ENCODE peak calls at places on chromosome 11, in seven cellular contexts. One of them, this sample, is unnamed.

GRCh38 chr11:134742956-134743808 is 331.1 kb upstream of the B3GAT1 start:
- DNase-seq in endodermal cell: no peak
- DNase-seq in astrocyte: no peak
- DNase-seq in neural progenitor cell: no peak
- DNase-seq in uterus: no peak
- DNase-seq in esophagus squamous epithelium: no peak
- DNase-seq in stomach: no peak
- DNase-seq in this sample: no peak

GRCh38 chr11:60343094-60343704 is 16.1 kb downstream of the MS4A6E start:
- DNase-seq in endodermal cell: no peak
- DNase-seq in astrocyte: no peak
- DNase-seq in neural progenitor cell: peak; percentile 11
- DNase-seq in uterus: no peak
- DNase-seq in esophagus squamous epithelium: no peak
- DNase-seq in stomach: no peak
- DNase-seq in this sample: no peak

GRCh38 chr11:103544874-103545273 is 435.6 kb downstream of the DYNC2H1 start:
- DNase-seq in endodermal cell: no peak
- DNase-seq in astrocyte: peak; percentile 47
- DNase-seq in neural progenitor cell: no peak
- DNase-seq in uterus: no peak
- DNase-seq in esophagus squamous epithelium: no peak
- DNase-seq in stomach: no peak
- DNase-seq in this sample: no peak

GRCh38 chr11:95415837-95416288 is 184.9 kb upstream of the SESN3 start:
- DNase-seq in endodermal cell: no peak
- DNase-seq in astrocyte: peak; percentile 10
- DNase-seq in neural progenitor cell: no peak
- DNase-seq in uterus: no peak
- DNase-seq in esophagus squamous epithelium: no peak
- DNase-seq in stomach: no peak
- DNase-seq in this sample: no peak

GRCh38 chr11:37718431-37718999 is 1120.5 kb upstream of the RAG2 start:
- DNase-seq in endodermal cell: no peak
- DNase-seq in astrocyte: no peak
- DNase-seq in neural progenitor cell: no peak
- DNase-seq in uterus: no peak
- DNase-seq in esophagus squamous epithelium: no peak
- DNase-seq in stomach: no peak
- DNase-seq in this sample: no peak

GRCh38 chr11:110347660-110348059 is 51.2 kb upstream of the RDX start:
- DNase-seq in endodermal cell: no peak
- DNase-seq in astrocyte: no peak
- DNase-seq in neural progenitor cell: no peak
- DNase-seq in uterus: no peak
- DNase-seq in esophagus squamous epithelium: no peak
- DNase-seq in stomach: no peak
- DNase-seq in this sample: no peak

GRCh38 chr11:71500601-71501021 is 26.5 kb upstream of the KRTAP5-7 start:
- DNase-seq in endodermal cell: no peak
- DNase-seq in astrocyte: no peak
- DNase-seq in neural progenitor cell: no peak
- DNase-seq in uterus: no peak
- DNase-seq in esophagus squamous epithelium: no peak
- DNase-seq in stomach: peak; percentile 30
- DNase-seq in this sample: no peak

GRCh38 chr11:132357811-132358572 is 987.6 kb downstream of the NTM start:
- DNase-seq in endodermal cell: no peak
- DNase-seq in astrocyte: no peak
- DNase-seq in neural progenitor cell: no peak
- DNase-seq in uterus: no peak
- DNase-seq in esophagus squamous epithelium: no peak
- DNase-seq in stomach: no peak
- DNase-seq in this sample: no peak

GRCh38 chr11:14894657-14895598 is 2.9 kb upstream of the CYP2R1 start:
- DNase-seq in endodermal cell: no peak
- DNase-seq in astrocyte: no peak
- DNase-seq in neural progenitor cell: no peak
- DNase-seq in uterus: no peak
- DNase-seq in esophagus squamous epithelium: no peak
- DNase-seq in stomach: no peak
- DNase-seq in this sample: peak; percentile 20

GRCh38 chr11:80846979-80847378 is 1406.1 kb upstream of the TENM4 start:
- DNase-seq in endodermal cell: no peak
- DNase-seq in astrocyte: no peak
- DNase-seq in neural progenitor cell: no peak
- DNase-seq in uterus: no peak
- DNase-seq in esophagus squamous epithelium: no peak
- DNase-seq in stomach: no peak
- DNase-seq in this sample: no peak

GRCh38 chr11:71282581-71283351 is 30.4 kb upstream of the SHANK2 start:
- DNase-seq in endodermal cell: peak; percentile 54
- DNase-seq in astrocyte: no peak
- DNase-seq in neural progenitor cell: peak; percentile 44
- DNase-seq in uterus: no peak
- DNase-seq in esophagus squamous epithelium: no peak
- DNase-seq in stomach: peak; percentile 26
- DNase-seq in this sample: peak; percentile 54

GRCh38 chr11:124867700-124868099 is 2.5 kb downstream of the ROBO3 start:
- DNase-seq in endodermal cell: peak; percentile 79
- DNase-seq in astrocyte: no peak
- DNase-seq in neural progenitor cell: peak; percentile 78
- DNase-seq in uterus: no peak
- DNase-seq in esophagus squamous epithelium: no peak
- DNase-seq in stomach: no peak
- DNase-seq in this sample: no peak

GRCh38 chr11:128686745-128687177 is 7.1 kb upstream of the FLI1 start:
- DNase-seq in endodermal cell: peak; percentile 80
- DNase-seq in astrocyte: no peak
- DNase-seq in neural progenitor cell: peak; percentile 77
- DNase-seq in uterus: peak; percentile 22
- DNase-seq in esophagus squamous epithelium: no peak
- DNase-seq in stomach: peak; percentile 52
- DNase-seq in this sample: peak; percentile 37

GRCh38 chr11:10122337-10123197 is 171.5 kb downstream of the SBF2 start:
- DNase-seq in endodermal cell: no peak
- DNase-seq in astrocyte: peak; percentile 92
- DNase-seq in neural progenitor cell: no peak
- DNase-seq in uterus: no peak
- DNase-seq in esophagus squamous epithelium: no peak
- DNase-seq in stomach: no peak
- DNase-seq in this sample: no peak

GRCh38 chr11:62974848-62975522 is 9.8 kb downstream of the SLC22A6 start:
- DNase-seq in endodermal cell: peak; percentile 82
- DNase-seq in astrocyte: no peak
- DNase-seq in neural progenitor cell: peak; percentile 67
- DNase-seq in uterus: no peak
- DNase-seq in esophagus squamous epithelium: no peak
- DNase-seq in stomach: peak; percentile 72
- DNase-seq in this sample: peak; percentile 84

GRCh38 chr11:85889676-85890579 is 34.7 kb downstream of the CCDC83 start:
- DNase-seq in endodermal cell: peak; percentile 77
- DNase-seq in astrocyte: peak; percentile 88
- DNase-seq in neural progenitor cell: no peak
- DNase-seq in uterus: no peak
- DNase-seq in esophagus squamous epithelium: no peak
- DNase-seq in stomach: no peak
- DNase-seq in this sample: no peak

GRCh38 chr11:120001161-120002135 is 136.5 kb downstream of the TRIM29 start:
- DNase-seq in endodermal cell: no peak
- DNase-seq in astrocyte: no peak
- DNase-seq in neural progenitor cell: peak; percentile 66
- DNase-seq in uterus: no peak
- DNase-seq in esophagus squamous epithelium: no peak
- DNase-seq in stomach: no peak
- DNase-seq in this sample: no peak

GRCh38 chr11:76712125-76712524 is 41.6 kb upstream of the LRRC32 start:
- DNase-seq in endodermal cell: no peak
- DNase-seq in astrocyte: no peak
- DNase-seq in neural progenitor cell: no peak
- DNase-seq in uterus: no peak
- DNase-seq in esophagus squamous epithelium: no peak
- DNase-seq in stomach: no peak
- DNase-seq in this sample: no peak

GRCh38 chr11:92240946-92241345 is 16.3 kb downstream of the FAT3 start:
- DNase-seq in endodermal cell: no peak
- DNase-seq in astrocyte: no peak
- DNase-seq in neural progenitor cell: peak; percentile 72
- DNase-seq in uterus: no peak
- DNase-seq in esophagus squamous epithelium: no peak
- DNase-seq in stomach: no peak
- DNase-seq in this sample: no peak

GRCh38 chr11:94513091-94513490 is 830 bp downstream of the C11orf97 start:
- DNase-seq in endodermal cell: no peak
- DNase-seq in astrocyte: no peak
- DNase-seq in neural progenitor cell: no peak
- DNase-seq in uterus: no peak
- DNase-seq in esophagus squamous epithelium: no peak
- DNase-seq in stomach: no peak
- DNase-seq in this sample: peak; percentile 18

GRCh38 chr11:46290598-46291309 is 13.3 kb downstream of the CREB3L1 start:
- DNase-seq in endodermal cell: peak; percentile 94
- DNase-seq in astrocyte: peak; percentile 94
- DNase-seq in neural progenitor cell: peak; percentile 90
- DNase-seq in uterus: peak; percentile 93
- DNase-seq in esophagus squamous epithelium: no peak
- DNase-seq in stomach: peak; percentile 79
- DNase-seq in this sample: peak; percentile 83

GRCh38 chr11:132944557-132944920 is 587.8 kb downstream of the OPCML start:
- DNase-seq in endodermal cell: peak; percentile 62
- DNase-seq in astrocyte: no peak
- DNase-seq in neural progenitor cell: peak; percentile 47
- DNase-seq in uterus: no peak
- DNase-seq in esophagus squamous epithelium: no peak
- DNase-seq in stomach: no peak
- DNase-seq in this sample: no peak

GRCh38 chr11:114569781-114570180 is 10.1 kb upstream of the NXPE1 start:
- DNase-seq in endodermal cell: no peak
- DNase-seq in astrocyte: no peak
- DNase-seq in neural progenitor cell: no peak
- DNase-seq in uterus: no peak
- DNase-seq in esophagus squamous epithelium: no peak
- DNase-seq in stomach: no peak
- DNase-seq in this sample: no peak

GRCh38 chr11:69539416-69540117 is 58.1 kb downstream of the LINC01488 start:
- DNase-seq in endodermal cell: no peak
- DNase-seq in astrocyte: no peak
- DNase-seq in neural progenitor cell: no peak
- DNase-seq in uterus: no peak
- DNase-seq in esophagus squamous epithelium: no peak
- DNase-seq in stomach: no peak
- DNase-seq in this sample: no peak

GRCh38 chr11:114892381-114893197 is 214.3 kb downstream of the NXPE2 start:
- DNase-seq in endodermal cell: peak; percentile 82
- DNase-seq in astrocyte: no peak
- DNase-seq in neural progenitor cell: no peak
- DNase-seq in uterus: no peak
- DNase-seq in esophagus squamous epithelium: no peak
- DNase-seq in stomach: no peak
- DNase-seq in this sample: no peak

GRCh38 chr11:95398437-95399112 is 167.6 kb upstream of the SESN3 start:
- DNase-seq in endodermal cell: no peak
- DNase-seq in astrocyte: no peak
- DNase-seq in neural progenitor cell: no peak
- DNase-seq in uterus: no peak
- DNase-seq in esophagus squamous epithelium: no peak
- DNase-seq in stomach: no peak
- DNase-seq in this sample: no peak

DNA sequence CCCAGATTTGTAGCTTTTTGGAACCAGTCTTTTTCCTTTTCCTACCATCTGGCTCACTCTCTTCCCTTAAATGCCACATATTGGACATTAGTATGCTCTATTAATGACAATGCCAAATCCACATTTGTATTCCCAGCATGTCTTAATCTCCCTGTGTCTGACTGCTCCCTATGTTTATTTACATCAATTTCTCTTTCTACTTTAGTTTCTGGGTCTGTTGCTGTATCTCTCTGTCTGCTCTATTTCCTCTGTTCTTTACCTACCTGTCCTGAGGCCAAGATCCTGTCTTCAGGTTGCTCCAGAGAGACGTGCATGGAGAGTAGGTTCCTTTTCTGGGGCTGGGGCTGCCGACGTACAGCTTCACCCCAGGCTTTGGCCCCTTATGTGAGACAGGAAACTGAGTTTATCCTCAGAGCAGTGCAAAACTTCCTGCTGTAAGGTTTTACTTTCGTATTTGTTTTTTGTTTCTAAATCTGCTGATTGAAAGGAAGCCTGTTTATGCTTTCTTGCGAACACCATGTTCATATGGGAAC is 25.6 kb downstream of the OR2AG2 start:
- DNase-seq in endodermal cell: no peak
- DNase-seq in astrocyte: no peak
- DNase-seq in neural progenitor cell: no peak
- DNase-seq in uterus: no peak
- DNase-seq in esophagus squamous epithelium: no peak
- DNase-seq in stomach: peak; percentile 28
- DNase-seq in this sample: no peak
- H3K4me3 ChIP-seq in endodermal cell: no peak overlapping the region
- H3K4me3 ChIP-seq in astrocyte: no peak overlapping the region
- H3K4me3 ChIP-seq in neural progenitor cell: no peak overlapping the region
- H3K4me3 ChIP-seq in uterus: no peak overlapping the region
- H3K4me3 ChIP-seq in esophagus squamous epithelium: peak overlapping the region; percentile 39
- H3K4me3 ChIP-seq in stomach: peak overlapping the region; percentile 25
- H3K4me3 ChIP-seq in this sample: no peak overlapping the region

DNA sequence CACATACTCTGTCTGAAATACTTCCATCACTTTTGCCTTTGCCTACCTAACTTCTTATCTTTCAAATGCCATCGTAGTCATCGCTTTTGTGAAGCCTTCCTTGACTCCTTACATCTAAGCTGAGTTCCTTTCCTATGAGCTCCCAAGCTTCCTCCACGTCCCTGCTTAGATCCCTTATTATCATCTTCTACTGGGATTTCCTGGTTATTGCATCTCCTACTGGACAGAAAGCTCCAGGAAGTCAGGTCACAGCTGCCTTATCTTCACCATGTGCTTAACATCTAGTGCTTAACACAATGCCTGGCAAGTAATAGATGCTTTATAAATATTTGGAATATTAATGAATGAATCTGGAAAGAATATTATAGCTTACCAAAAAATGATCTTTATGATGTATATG is 5.9 kb downstream of the YPEL4 start:
- DNase-seq in endodermal cell: no peak
- DNase-seq in astrocyte: no peak
- DNase-seq in neural progenitor cell: no peak
- DNase-seq in uterus: no peak
- DNase-seq in esophagus squamous epithelium: no peak
- DNase-seq in stomach: no peak
- DNase-seq in this sample: no peak
- H3K4me1 ChIP-seq in endodermal cell: peaks cover 43% of the 10 kb centered on the region
- H3K4me1 ChIP-seq in astrocyte: peaks cover 36% of the 10 kb centered on the region
- H3K4me1 ChIP-seq in neural progenitor cell: peaks cover 79% of the 10 kb centered on the region
- H3K4me1 ChIP-seq in uterus: peaks cover 37% of the 10 kb centered on the region
- H3K4me1 ChIP-seq in esophagus squamous epithelium: peaks cover 29% of the 10 kb centered on the region
- H3K4me1 ChIP-seq in stomach: peaks cover 63% of the 10 kb centered on the region
- H3K4me1 ChIP-seq in this sample: peaks cover 26% of the 10 kb centered on the region

GRCh38 chr11:34869425-34869824 is 46.8 kb downstream of the APIP start:
- DNase-seq in endodermal cell: peak; percentile 75
- DNase-seq in astrocyte: no peak
- DNase-seq in neural progenitor cell: peak; percentile 30
- DNase-seq in uterus: no peak
- DNase-seq in esophagus squamous epithelium: no peak
- DNase-seq in stomach: no peak
- DNase-seq in this sample: no peak
- TF ChIP-seq CTCF in endodermal cell: peak; percentile 73
- TF ChIP-seq CTCF in astrocyte: no peak
- TF ChIP-seq CTCF in neural progenitor cell: peak; percentile 38
- TF ChIP-seq CTCF in uterus: no peak
- TF ChIP-seq CTCF in esophagus squamous epithelium: no peak
- TF ChIP-seq CTCF in stomach: peak; percentile 12
- TF ChIP-seq CTCF in this sample: no peak

GRCh38 chr11:67405688-67406339 is 1.9 kb downstream of the TBC1D10C start:
- DNase-seq in endodermal cell: no peak
- DNase-seq in astrocyte: no peak
- DNase-seq in neural progenitor cell: no peak
- DNase-seq in uterus: no peak
- DNase-seq in esophagus squamous epithelium: no peak
- DNase-seq in stomach: no peak
- DNase-seq in this sample: no peak
- H3K4me3 ChIP-seq in endodermal cell: no peak overlapping the region
- H3K4me3 ChIP-seq in astrocyte: no peak overlapping the region
- H3K4me3 ChIP-seq in neural progenitor cell: no peak overlapping the region
- H3K4me3 ChIP-seq in uterus: no peak overlapping the region
- H3K4me3 ChIP-seq in esophagus squamous epithelium: no peak overlapping the region
- H3K4me3 ChIP-seq in stomach: peak overlapping the region; percentile 43
- H3K4me3 ChIP-seq in this sample: no peak overlapping the region

This sample was measured in body of pancreas.